ENCODE peak calls at places on chromosomes 11 and 22, in seven cellular contexts. T is GM06990; V is activated T-cell treated with anti-CD3 and anti-CD28 coated beads for 1 hour; A is heart left ventricle; D is left ventricle myocardium inferior; L is NCI-H748 treated with DMSO at 0.1 percent for 48 hours; M is stimulated activated CD4-positive, alpha-beta T cell treated with anti-CD3 and anti-CD28 coated beads, Interleukin-4, amount 100 ng/mL, for 48 hours. C is an unnamed sample.

GRCh38 chr22:46286006-46286405 is 10.7 kb upstream of the GTSE1 start:
- DNase-seq in T (no peak), V (no peak), A (no peak), D (no peak), L (no peak), M (no peak), C (no peak)

GRCh38 chr11:17550455-17551346 is 3.6 kb downstream of the OTOG start:
- DNase-seq in T (no peak), V (no peak), A (no peak), D (no peak), L (no peak), M (no peak), C (no peak)

GRCh38 chr11:113162590-113162961 is 151.8 kb upstream of the TTC12 start:
- DNase-seq in T (no peak), V (no peak), A (no peak), D (no peak), L (peak), M (no peak), C (no peak)

GRCh38 chr11:64858467-64859401 is 14.3 kb upstream of the CDC42BPG start:
- DNase-seq in T (peak), V (peak), A (peak), D (peak), L (no peak), M (peak), C (no peak)

GRCh38 chr11:45449036-45449601 is 163.0 kb upstream of the SYT13 start:
- DNase-seq in T (no peak), V (no peak), A (no peak), D (no peak), L (no peak), M (no peak), C (no peak)

GRCh38 chr11:44623716-44624491 is 58.4 kb downstream of the CD82 start:
- DNase-seq in T (no peak), V (no peak), A (no peak), D (no peak), L (no peak), M (no peak), C (no peak)

GRCh38 chr11:78239781-78240180 is 51.1 kb downstream of the USP35 start:
- DNase-seq in T (no peak), V (no peak), A (no peak), D (no peak), L (no peak), M (no peak), C (no peak)

GRCh38 chr11:118098996-118099837 is 12.5 kb upstream of the SMIM35 start:
- DNase-seq in T (no peak), V (no peak), A (no peak), D (no peak), L (no peak), M (no peak), C (no peak)

GRCh38 chr11:112795142-112795815 is 165.9 kb upstream of the NCAM1 start:
- DNase-seq in T (no peak), V (no peak), A (no peak), D (no peak), L (no peak), M (peak), C (peak)

GRCh38 chr11:126495806-126496205 is 140.3 kb downstream of the ST3GAL4 start:
- DNase-seq in T (no peak), V (no peak), A (no peak), D (no peak), L (no peak), M (no peak), C (no peak)

GRCh38 chr11:19394525-19395016 is 153.8 kb upstream of the E2F8 start:
- DNase-seq in T (peak), V (no peak), A (no peak), D (no peak), L (no peak), M (no peak), C (peak)

GRCh38 chr11:116535120-116535519 is 237.7 kb downstream of the BUD13 start:
- DNase-seq in T (no peak), V (no peak), A (no peak), D (no peak), L (no peak), M (no peak), C (no peak)

GRCh38 chr11:130234315-130234714 is 74.7 kb downstream of the ST14 start:
- DNase-seq in T (no peak), V (no peak), A (no peak), D (no peak), L (no peak), M (no peak), C (no peak)

C was measured in GM20000.